ENCODE peak calls at places on chromosome 2, in six cellular contexts. C is transverse colon, D is body of pancreas, V is ovary, O is sigmoid colon, W is dorsolateral prefrontal cortex. Y is an unnamed sample.

GRCh38 chr2:233373316-233373715 is 19.0 kb downstream of the DGKD start:
- DNase-seq in O (no peak), D (no peak), W (no peak), C (no peak), V (no peak), Y (no peak)

GRCh38 chr2:237352279-237352845 is 61.6 kb downstream of the COL6A3 start:
- DNase-seq in O (no peak), D (no peak), V (no peak), C (no peak), W (no peak), Y (no peak)

GRCh38 chr2:96760986-96761832 is 507 bp downstream of the CNNM4 start:
- DNase-seq in C (peak; percentile 54), D (peak; percentile 43), V (peak; percentile 50), W (peak; percentile 51), O (peak; percentile 80), Y (no peak)

GRCh38 chr2:100752628-100753333 is 67.2 kb upstream of the NPAS2 start:
- DNase-seq in W (no peak), C (no peak), D (no peak), V (no peak), O (no peak), Y (peak; percentile 64)

GRCh38 chr2:200713704-200714064 is 98.0 kb upstream of the BZW1 start:
- DNase-seq in O (no peak), D (no peak), W (no peak), C (no peak), V (no peak), Y (peak; percentile 80)

GRCh38 chr2:205869439-205869838 is 187.1 kb downstream of the NRP2 start:
- DNase-seq in V (no peak), W (no peak), O (no peak), D (no peak), C (no peak), Y (no peak)

GRCh38 chr2:205024822-205025518 is 479.7 kb downstream of the PARD3B start:
- DNase-seq in W (peak; percentile 74), C (peak; percentile 13), D (peak; percentile 55), O (peak; percentile 77), V (peak; percentile 33), Y (no peak)

GRCh38 chr2:164903214-164903613 is 52.1 kb downstream of the SLC38A11 start:
- DNase-seq in O (no peak), V (no peak), C (no peak), D (no peak), W (no peak), Y (no peak)

GRCh38 chr2:188665196-188665595 is 309.0 kb upstream of the COL3A1 start:
- DNase-seq in C (no peak), D (no peak), O (no peak), W (no peak), V (no peak), Y (no peak)

GRCh38 chr2:239716009-239716408 is 309.1 kb downstream of the NDUFA10 start:
- DNase-seq in O (no peak), D (no peak), W (no peak), C (no peak), V (no peak), Y (no peak)

GRCh38 chr2:183229386-183229785 is 105.1 kb downstream of the NUP35 start:
- DNase-seq in O (no peak), V (no peak), W (no peak), C (no peak), D (no peak), Y (no peak)

GRCh38 chr2:54871457-54872103 is 148.1 kb downstream of the EML6 start:
- DNase-seq in O (no peak), D (peak; percentile 13), W (no peak), V (no peak), C (no peak), Y (no peak)

GRCh38 chr2:162301151-162301804 is 17.2 kb downstream of the IFIH1 start:
- DNase-seq in C (peak; percentile 44), V (no peak), O (no peak), D (peak; percentile 56), W (peak; percentile 43), Y (no peak)

GRCh38 chr2:47026738-47027531 is 111.3 kb upstream of the MCFD2 start:
- DNase-seq in V (peak; percentile 49), W (no peak), D (no peak), C (no peak), O (no peak), Y (no peak)

GRCh38 chr2:73003027-73003426 is 68.5 kb downstream of the SFXN5 start:
- DNase-seq in C (no peak), V (no peak), W (no peak), D (no peak), O (no peak), Y (no peak)

GRCh38 chr2:122244830-122245229 is 489.4 kb downstream of the TSN start:
- DNase-seq in C (no peak), O (no peak), D (no peak), W (no peak), V (no peak), Y (no peak)

GRCh38 chr2:230170532-230170931 is 49.3 kb downstream of the SP110 start:
- DNase-seq in C (peak; percentile 67), D (peak; percentile 81), V (no peak), O (no peak), W (no peak), Y (peak; percentile 29)

GRCh38 chr2:33494877-33495641 is 18.6 kb downstream of the RASGRP3 start:
- DNase-seq in O (no peak), W (no peak), V (no peak), C (no peak), D (no peak), Y (no peak)

GRCh38 chr2:33497177-33497787 is 20.8 kb downstream of the RASGRP3 start:
- DNase-seq in C (no peak), V (no peak), D (no peak), W (no peak), O (no peak), Y (no peak)

GRCh38 chr2:33495683-33496082 is 19.2 kb downstream of the RASGRP3 start:
- DNase-seq in O (no peak), V (no peak), D (no peak), W (no peak), C (no peak), Y (no peak)

GRCh38 chr2:33494155-33494779 is 17.8 kb downstream of the RASGRP3 start:
- DNase-seq in C (no peak), O (no peak), V (no peak), D (no peak), W (no peak), Y (no peak)

GRCh38 chr2:33496150-33496549 is 19.7 kb downstream of the RASGRP3 start:
- DNase-seq in W (no peak), D (no peak), O (no peak), V (no peak), C (no peak), Y (no peak)
- H3K27ac ChIP-seq in W (peak overlapping the region; percentile 31), D (no peak overlapping the region), O (no peak overlapping the region), V (no peak overlapping the region), C (no peak overlapping the region), Y (no peak overlapping the region)

DNA sequence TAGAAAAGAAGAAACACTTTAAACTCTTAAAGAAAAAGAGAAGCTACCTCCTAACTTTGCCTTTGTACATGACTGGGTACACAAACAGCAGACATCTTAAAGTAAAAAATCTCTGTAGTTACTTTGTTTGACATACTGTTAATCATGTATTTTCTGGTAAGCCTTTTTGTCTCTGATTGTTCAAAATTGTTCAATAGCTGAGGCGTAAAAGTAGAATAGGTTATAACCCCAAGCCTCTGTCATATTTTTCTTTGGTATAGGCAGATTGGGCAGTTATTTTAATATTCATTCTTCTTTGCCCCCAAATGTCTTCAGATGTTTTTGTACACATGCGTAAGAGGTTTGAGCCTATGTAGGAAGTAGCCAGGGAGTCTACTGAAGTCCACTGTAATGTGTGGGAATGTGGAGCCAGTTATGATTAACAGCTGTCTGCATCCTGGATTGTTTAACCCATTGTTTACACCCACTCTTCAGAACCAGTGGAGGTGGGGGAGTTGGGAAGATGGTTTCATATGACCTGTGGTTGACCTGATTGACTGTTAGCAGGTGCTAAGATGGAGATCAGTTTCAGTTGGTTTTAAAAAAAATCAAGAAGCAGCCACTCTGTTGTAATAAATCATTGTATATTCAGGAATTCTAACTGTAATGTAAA is 150.5 kb downstream of the TANC1 start:
- DNase-seq in V (no peak), O (no peak), W (no peak), D (no peak), C (no peak), Y (no peak)
- TF ChIP-seq CTCF in V (no peak), O (no peak), W (no peak), D (no peak), C (no peak), Y (no peak)

GRCh38 chr2:36441065-36441625 is 85.6 kb downstream of the CRIM1 start:
- DNase-seq in O (no peak), V (no peak), W (no peak), D (no peak), C (no peak), Y (no peak)

GRCh38 chr2:36433311-36434217 is 78.0 kb downstream of the CRIM1 start:
- DNase-seq in C (peak; percentile 25), V (no peak), O (peak; percentile 75), W (no peak), D (no peak), Y (no peak)

GRCh38 chr2:36441816-36442215 is 86.2 kb downstream of the CRIM1 start:
- DNase-seq in C (no peak), D (no peak), V (no peak), W (no peak), O (no peak), Y (no peak)

GRCh38 chr2:36439084-36439483 is 83.5 kb downstream of the CRIM1 start:
- DNase-seq in W (no peak), D (no peak), O (no peak), V (no peak), C (no peak), Y (no peak)

GRCh38 chr2:36438454-36438977 is 82.9 kb downstream of the CRIM1 start:
- DNase-seq in C (no peak), V (no peak), O (no peak), D (no peak), W (no peak), Y (no peak)
- H3K27ac ChIP-seq in C (peak overlapping the region; percentile 36), V (no peak overlapping the region), O (peak overlapping the region; percentile 79), D (no peak overlapping the region), W (no peak overlapping the region), Y (peak overlapping the region; percentile 80)

GRCh38 chr2:98297817-98298684 is 48.2 kb upstream of the CNGA3 start:
- DNase-seq in W (no peak), D (no peak), O (no peak), C (no peak), V (no peak), Y (no peak)
- TF ChIP-seq CTCF in W (no peak), D (no peak), O (no peak), C (no peak), V (no peak), Y (no peak)

DNA sequence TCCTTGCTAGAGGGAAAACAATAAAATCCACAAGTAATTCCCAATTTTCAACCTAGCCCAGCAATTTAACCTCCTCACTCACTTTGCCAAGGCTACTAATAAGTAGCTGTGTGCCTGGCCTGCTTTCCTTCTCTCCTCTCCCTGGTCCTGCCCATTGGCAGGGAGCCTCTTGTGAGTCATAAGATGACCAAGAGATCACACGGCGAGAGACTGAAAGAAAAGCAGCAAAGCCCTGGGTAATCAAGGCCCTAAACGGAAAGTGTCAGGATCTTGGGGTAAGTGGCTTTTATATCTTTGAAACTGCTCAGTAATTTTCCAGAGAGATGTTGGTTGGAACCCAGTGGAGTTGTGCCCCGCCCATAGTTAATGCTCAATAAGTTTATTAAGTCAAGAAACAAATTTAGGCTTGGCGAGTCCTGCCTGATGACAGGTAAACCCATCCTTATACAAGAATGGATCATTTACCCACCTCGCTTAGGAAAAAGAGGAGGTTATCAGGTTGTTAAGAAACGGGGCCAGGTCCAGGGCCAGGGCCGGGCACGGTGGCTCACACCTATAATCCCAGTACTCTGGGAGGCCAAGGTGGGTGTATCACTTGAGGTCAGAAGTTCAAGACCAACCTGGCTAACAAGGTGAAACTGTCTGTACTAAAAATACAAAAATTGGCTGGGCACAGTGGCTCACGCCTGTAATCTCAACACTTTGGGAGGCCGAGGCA is 10.0 kb upstream of the ADAM17 start:
- DNase-seq in O (peak; percentile 96), C (peak; percentile 74), D (peak; percentile 69), W (no peak), V (peak; percentile 88), Y (peak; percentile 95)
- H3K27ac ChIP-seq in O (peak overlapping the region; percentile 86), C (peak overlapping the region; percentile 70), D (peak overlapping the region; percentile 59), W (no peak overlapping the region), V (peak overlapping the region; percentile 47), Y (peak overlapping the region; percentile 81)

Y was measured in esophagus muscularis mucosa.